ENCODE peak calls at places on chromosomes 5 and 9, in six cellular contexts. I is GM06990, T is heart left ventricle, F is hepatocyte, E is HepG2, N is neural crest cell. R is an unnamed sample.

GRCh38 chr5:41334758-41335157 is 121.4 kb upstream of the C6 start:
- DNase-seq in I (no peak), T (no peak), F (peak), E (no peak), N (no peak), R (no peak)

GRCh38 chr9:113056191-113057106 is at the start of gene ZFP37:
- DNase-seq in I (peak), T (peak), F (peak), E (peak), N (peak), R (peak)

GRCh38 chr9:119273984-119274665 is 95.1 kb downstream of the BRINP1 start:
- DNase-seq in I (no peak), T (no peak), F (no peak), E (no peak), N (no peak), R (no peak)

GRCh38 chr5:132419517-132420468 is 50.3 kb downstream of the SLC22A5 start:
- DNase-seq in I (peak), T (peak), F (peak), E (peak), N (peak), R (peak)

GRCh38 chr9:98807811-98808195 is 333 bp downstream of the GALNT12 start:
- DNase-seq in I (no peak), T (no peak), F (peak), E (no peak), N (no peak), R (no peak)

GRCh38 chr5:158802941-158803341 is 296.8 kb downstream of the EBF1 start:
- DNase-seq in I (no peak), T (no peak), F (no peak), E (no peak), N (no peak), R (no peak)

GRCh38 chr5:69502375-69503143 is 10.0 kb downstream of the OCLN start:
- DNase-seq in I (peak), T (no peak), F (no peak), E (peak), N (no peak), R (no peak)

GRCh38 chr9:136588663-136589464 is 43.0 kb upstream of the NOTCH1 start:
- DNase-seq in I (no peak), T (no peak), F (no peak), E (no peak), N (no peak), R (peak)

GRCh38 chr5:922745-923472 is 30.2 kb downstream of the TRIP13 start:
- DNase-seq in I (no peak), T (no peak), F (no peak), E (no peak), N (no peak), R (no peak)

GRCh38 chr9:109141375-109141774 is 21.6 kb upstream of the TMEM245 start:
- DNase-seq in I (no peak), T (no peak), F (no peak), E (no peak), N (no peak), R (no peak)

GRCh38 chr5:143714629-143715028 is 97.3 kb upstream of the HMHB1 start:
- DNase-seq in I (peak), T (no peak), F (no peak), E (no peak), N (no peak), R (peak)

GRCh38 chr9:2420488-2421056 is 201.0 kb upstream of the VLDLR start:
- DNase-seq in I (no peak), T (no peak), F (no peak), E (no peak), N (no peak), R (no peak)

GRCh38 chr9:242461-243080 is 27.9 kb downstream of the DOCK8 start:
- DNase-seq in I (no peak), T (no peak), F (no peak), E (no peak), N (no peak), R (no peak)

GRCh38 chr9:118318770-118319443 is 614.7 kb downstream of the TLR4 start:
- DNase-seq in I (no peak), T (peak), F (no peak), E (no peak), N (no peak), R (no peak)

GRCh38 chr5:179275941-179276837 is 69.1 kb downstream of the ADAMTS2 start:
- DNase-seq in I (no peak), T (peak), F (peak), E (peak), N (no peak), R (no peak)

GRCh38 chr5:179275381-179275878 is 69.8 kb downstream of the ADAMTS2 start:
- DNase-seq in I (no peak), T (no peak), F (no peak), E (no peak), N (no peak), R (no peak)

GRCh38 chr5:179278119-179278518 is 67.1 kb downstream of the ADAMTS2 start:
- DNase-seq in I (no peak), T (no peak), F (no peak), E (no peak), N (no peak), R (no peak)

GRCh38 chr5:179278546-179278945 is 66.7 kb downstream of the ADAMTS2 start:
- DNase-seq in I (no peak), T (no peak), F (no peak), E (no peak), N (no peak), R (no peak)

GRCh38 chr5:179276838-179277395 is 68.3 kb downstream of the ADAMTS2 start:
- DNase-seq in I (no peak), T (no peak), F (no peak), E (no peak), N (no peak), R (no peak)
- TF ChIP-seq CTCF in I (no peak), T (no peak), F (peak), E (peak), N (peak), R (no peak)

GRCh38 chr9:76219555-76220151 is 174.6 kb downstream of the RFK start:
- DNase-seq in I (no peak), T (no peak), F (no peak), E (no peak), N (no peak), R (no peak)
- TF ChIP-seq CTCF in I (peak), T (peak), F (no peak), E (peak), N (peak), R (no peak)

GRCh38 chr5:9976621-9977020 is 273.1 kb downstream of the ATPSCKMT start:
- DNase-seq in I (no peak), T (no peak), F (no peak), E (no peak), N (no peak), R (no peak)
- TF ChIP-seq CTCF in I (no peak), T (no peak), F (no peak), E (no peak), N (no peak), R (no peak)

GRCh38 chr5:154940772-154941620 is at the start of gene MRPL22:
- DNase-seq in I (peak), T (peak), F (peak), E (peak), N (peak), R (peak)
- TF ChIP-seq CTCF in I (no peak), T (no peak), F (no peak), E (no peak), N (no peak), R (no peak)

R was measured in GM10248.